ENCODE peak calls at places on chromosomes 6 and 20, in four cellular contexts. K is spleen, U is uterus, X is esophagus squamous epithelium. J is an unnamed sample.

GRCh38 chr6:47097092-47097945 is 55.2 kb upstream of the ADGRF1 start:
- DNase-seq in K (no peak), U (peak; percentile 43), X (no peak), J (peak; percentile 69)

GRCh38 chr20:63219447-63219821 is 3.5 kb upstream of the YTHDF1 start:
- DNase-seq in K (no peak), U (no peak), X (no peak), J (no peak)

GRCh38 chr6:35432291-35432690 is 19.8 kb upstream of the FANCE start:
- DNase-seq in K (no peak), U (no peak), X (no peak), J (no peak)

GRCh38 chr6:89122625-89123024 is 4.8 kb upstream of the SRSF12 start:
- DNase-seq in K (no peak), U (no peak), X (no peak), J (no peak)

GRCh38 chr6:36318690-36319435 is 17.8 kb downstream of the BNIP5 start:
- DNase-seq in K (no peak), U (no peak), X (no peak), J (no peak)

GRCh38 chr6:30163090-30163917 is at the start of gene TRIM15:
- DNase-seq in K (no peak), U (no peak), X (no peak), J (no peak)

GRCh38 chr20:5222919-5223634 is 93.7 kb downstream of the PROKR2 start:
- DNase-seq in K (peak; percentile 81), U (no peak), X (no peak), J (peak; percentile 33)

GRCh38 chr20:39070484-39071231 is 108.5 kb downstream of the DHX35 start:
- DNase-seq in K (no peak), U (no peak), X (no peak), J (no peak)

GRCh38 chr6:71181565-71181964 is 107.0 kb upstream of the OGFRL1 start:
- DNase-seq in K (no peak), U (no peak), X (no peak), J (no peak)

GRCh38 chr6:129351807-129352206 is 358.2 kb downstream of the ARHGAP18 start:
- DNase-seq in K (no peak), U (no peak), X (no peak), J (no peak)

GRCh38 chr6:70479236-70479635 is 65.9 kb downstream of the FAM135A start:
- DNase-seq in K (no peak), U (no peak), X (no peak), J (no peak)

GRCh38 chr6:142943746-142944125 is 1.2 kb downstream of the HIVEP2 start:
- DNase-seq in K (peak; percentile 78), U (peak; percentile 20), X (no peak), J (peak; percentile 5)

GRCh38 chr20:10647471-10647870 is 26.3 kb downstream of the JAG1 start:
- DNase-seq in K (no peak), U (no peak), X (no peak), J (no peak)

GRCh38 chr6:82380566-82381185 is 17.1 kb downstream of the TPBG start:
- DNase-seq in K (no peak), U (no peak), X (no peak), J (peak; percentile 73)

GRCh38 chr6:100057941-100058340 is 63.9 kb upstream of the MCHR2 start:
- DNase-seq in K (no peak), U (no peak), X (no peak), J (no peak)

GRCh38 chr6:75128881-75129570 is 76.8 kb downstream of the COL12A1 start:
- DNase-seq in K (no peak), U (no peak), X (no peak), J (no peak)

GRCh38 chr6:157261606-157262005 is 61.7 kb downstream of the TMEM242 start:
- DNase-seq in K (peak; percentile 42), U (no peak), X (no peak), J (no peak)

GRCh38 chr6:148677594-148678476 is 69.0 kb upstream of the UST start:
- DNase-seq in K (no peak), U (no peak), X (no peak), J (no peak)

GRCh38 chr20:53165452-53165851 is 193.3 kb downstream of the TSHZ2 start:
- DNase-seq in K (no peak), U (no peak), X (no peak), J (no peak)

GRCh38 chr6:168122011-168122410 is 43.0 kb upstream of the FRMD1 start:
- DNase-seq in K (peak; percentile 54), U (no peak), X (no peak), J (no peak)

GRCh38 chr20:31661625-31662371 is 24.1 kb downstream of the COX4I2 start:
- DNase-seq in K (peak; percentile 95), U (peak; percentile 82), X (no peak), J (peak; percentile 78)

GRCh38 chr20:52379723-52380336 is 188.3 kb upstream of the ZFP64 start:
- DNase-seq in K (peak; percentile 68), U (peak; percentile 27), X (no peak), J (peak; percentile 7)

GRCh38 chr20:46220808-46221207 is 87.5 kb downstream of the CDH22 start:
- DNase-seq in K (no peak), U (no peak), X (no peak), J (peak; percentile 45)

GRCh38 chr6:163455553-163455952 is 41.0 kb downstream of the QKI start:
- DNase-seq in K (no peak), U (no peak), X (no peak), J (no peak)

DNA sequence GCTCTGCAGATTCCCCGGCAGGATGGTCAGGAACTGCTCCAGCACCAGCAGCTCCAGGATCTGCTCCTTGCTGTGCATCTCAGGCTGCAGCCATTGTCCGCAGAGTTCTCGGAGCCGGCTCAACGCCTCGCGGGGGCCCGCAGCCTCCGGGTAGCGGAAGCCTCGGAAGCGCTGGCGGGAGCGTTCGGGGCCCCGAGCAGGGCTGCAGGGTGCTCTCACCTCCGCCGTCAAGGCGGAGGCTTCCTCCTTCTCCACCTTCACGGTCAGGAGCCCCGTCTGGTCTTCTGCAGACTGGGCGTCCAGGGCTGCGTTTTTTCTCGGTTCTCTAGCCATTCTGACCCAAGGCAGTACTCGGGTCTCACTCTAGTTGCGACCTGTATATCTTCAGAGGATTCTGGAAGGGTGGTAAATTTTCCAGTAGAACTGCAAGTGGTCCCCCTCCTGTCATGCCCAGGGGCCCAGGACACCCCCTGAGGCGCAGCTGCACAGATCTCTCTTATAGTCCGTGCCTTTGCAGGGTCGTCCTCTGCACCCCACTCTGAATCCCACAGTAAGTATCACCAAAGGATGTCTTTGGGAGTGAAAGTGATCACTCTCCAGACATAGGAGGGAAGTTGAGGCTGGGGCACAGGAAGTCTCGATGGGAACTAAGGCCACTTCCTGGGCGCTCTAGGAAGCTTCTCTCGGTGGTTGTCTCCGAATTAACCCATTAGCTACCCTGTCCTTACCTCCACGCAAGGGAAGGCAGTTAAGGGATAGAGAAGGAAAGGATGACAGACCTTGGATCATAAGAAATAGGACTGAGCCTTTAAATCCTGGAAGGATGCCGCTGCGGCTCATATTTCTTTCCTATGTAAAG is at the start of gene ZKSCAN4:
- DNase-seq in K (peak; percentile 89), U (peak; percentile 79), X (no peak), J (peak; percentile 70)
- TF ChIP-seq POLR2A in K (no peak), U (no peak), X (no peak), J (no peak)

DNA sequence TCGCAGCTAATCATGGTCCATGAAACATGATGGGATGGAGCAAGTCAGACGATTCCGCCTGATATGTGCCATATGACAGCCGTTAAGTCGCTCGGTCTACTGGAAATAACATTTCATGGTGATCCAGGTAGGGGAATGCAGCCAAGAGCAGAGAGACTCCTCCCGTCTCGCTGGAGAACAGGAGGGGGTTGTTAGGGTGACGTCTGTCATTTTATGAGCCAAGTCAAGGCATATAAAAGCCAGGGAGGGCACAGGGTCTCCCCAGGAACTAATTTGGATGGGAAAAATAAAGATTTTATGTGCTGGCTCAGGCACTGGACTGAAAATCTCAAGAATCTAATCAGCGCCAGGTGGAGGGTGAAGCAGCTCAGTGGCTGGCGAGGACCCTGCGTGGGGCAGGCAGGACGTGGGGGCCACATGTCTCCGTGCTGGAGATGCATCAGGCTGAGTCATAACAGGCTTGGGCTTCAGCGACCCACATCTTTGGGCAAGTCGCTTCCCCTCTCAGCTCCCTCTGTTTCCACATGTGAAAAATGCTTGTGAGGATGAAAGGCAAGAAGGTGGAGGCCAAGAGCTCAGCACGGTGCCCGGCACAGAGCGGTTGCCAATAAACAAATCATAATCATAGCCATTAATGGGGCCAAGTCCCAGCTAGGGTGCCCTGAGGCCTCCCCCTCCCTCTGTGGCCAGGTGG is 234.6 kb downstream of the ANKRD60 start:
- DNase-seq in K (no peak), U (no peak), X (no peak), J (no peak)
- H3K4me1 ChIP-seq in K (peaks cover under 1% of the 10 kb centered on the region), U (no peaks in the 10 kb centered on the region), X (peaks cover 33% of the 10 kb centered on the region), J (no peaks in the 10 kb centered on the region)

GRCh38 chr20:13307562-13308163 is 86.6 kb downstream of the ISM1 start:
- DNase-seq in K (no peak), U (no peak), X (no peak), J (no peak)
- TF ChIP-seq POLR2A in K (no peak), U (no peak), X (no peak), J (no peak)

DNA sequence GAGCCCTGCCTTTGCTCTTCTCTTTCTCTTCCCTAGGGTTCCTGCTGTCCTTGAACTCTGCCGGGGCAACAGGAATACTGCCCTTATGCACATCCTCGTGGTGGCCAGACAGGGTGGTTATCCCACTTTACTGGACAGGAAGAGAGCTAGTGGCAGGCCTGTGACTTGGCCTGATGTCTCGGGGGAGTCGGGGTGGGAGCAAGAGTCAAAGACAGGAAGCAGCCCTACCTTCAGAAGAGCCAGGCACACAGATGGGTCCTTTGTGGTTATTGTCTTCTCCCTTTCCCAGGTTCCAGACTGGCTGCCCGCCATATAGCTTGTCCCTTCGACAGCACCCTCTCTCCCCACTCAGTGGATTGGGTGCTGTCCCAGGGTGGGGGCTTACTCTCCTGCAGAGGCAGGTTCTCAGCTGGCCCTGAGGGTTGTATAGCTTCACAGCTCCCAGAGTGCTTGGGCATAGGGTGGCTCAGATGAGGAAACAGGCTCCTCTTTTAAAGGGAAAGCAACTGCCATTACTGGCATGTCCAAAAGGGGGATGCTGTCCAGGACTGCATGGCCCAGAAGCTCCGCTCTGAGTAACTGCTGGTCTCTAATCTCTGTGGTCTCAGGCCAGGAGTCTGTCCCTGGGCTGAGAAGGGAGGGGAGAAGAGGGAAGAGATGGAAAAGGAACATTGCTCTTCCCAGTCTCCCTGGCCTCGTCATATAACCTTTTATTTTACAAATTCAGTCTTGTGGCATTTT is 17.3 kb downstream of the PLCG1 start:
- DNase-seq in K (no peak), U (no peak), X (no peak), J (no peak)
- H3K4me1 ChIP-seq in K (peaks cover 90% of the 10 kb centered on the region), U (no peaks in the 10 kb centered on the region), X (peaks cover 100% of the 10 kb centered on the region), J (peaks cover 92% of the 10 kb centered on the region)

J was measured in thyroid gland.